ENCODE peak calls at places on chromosomes 3 and 15, in four cellular contexts. N is sigmoid colon, X is fibroblast of lung, T is heart left ventricle. B is an unnamed sample.

GRCh38 chr3:160697628-160698382 is 20.8 kb downstream of the ARL14 start:
- DNase-seq in N (no peak), X (peak), T (no peak), B (no peak)

GRCh38 chr3:18389108-18389733 is 35.9 kb downstream of the SATB1 start:
- DNase-seq in N (no peak), X (no peak), T (no peak), B (no peak)

GRCh38 chr3:52606373-52607085 is 70.1 kb downstream of the UQCC5 start:
- DNase-seq in N (no peak), X (peak), T (peak), B (no peak)

GRCh38 chr15:90037510-90037860 is 36.4 kb downstream of the ZNF710 start:
- DNase-seq in N (no peak), X (peak), T (no peak), B (no peak)

GRCh38 chr3:155335955-155336354 is 42.5 kb upstream of the STRIT1 start:
- DNase-seq in N (no peak), X (no peak), T (no peak), B (no peak)

GRCh38 chr15:73787621-73788020 is 34.5 kb upstream of the INSYN1 start:
- DNase-seq in N (no peak), X (no peak), T (no peak), B (no peak)

GRCh38 chr3:136624894-136625815 is 127.0 kb downstream of the STAG1 start:
- DNase-seq in N (no peak), X (peak), T (no peak), B (no peak)

GRCh38 chr3:45105855-45106655 is 40.1 kb downstream of the CDCP1 start:
- DNase-seq in N (no peak), X (peak), T (no peak), B (no peak)

GRCh38 chr3:105786241-105786640 is 82.6 kb downstream of the CBLB start:
- DNase-seq in N (no peak), X (no peak), T (no peak), B (no peak)

GRCh38 chr3:105786988-105787387 is 81.8 kb downstream of the CBLB start:
- DNase-seq in N (no peak), X (no peak), T (no peak), B (no peak)

GRCh38 chr3:105783631-105784030 is 85.2 kb downstream of the CBLB start:
- DNase-seq in N (no peak), X (no peak), T (no peak), B (no peak)

GRCh38 chr3:105788548-105789036 is 80.2 kb downstream of the CBLB start:
- DNase-seq in N (no peak), X (peak), T (no peak), B (no peak)

GRCh38 chr3:105785790-105786189 is 83.0 kb downstream of the CBLB start:
- DNase-seq in N (no peak), X (no peak), T (no peak), B (no peak)
- H3K4me3 ChIP-seq in N (no peak), X (no peak), T (no peak), B (no peak)

GRCh38 chr3:458614-459375 is 262.2 kb downstream of the CHL1 start:
- DNase-seq in N (no peak), X (no peak), T (no peak), B (no peak)
- H3K27ac ChIP-seq in N (no peak), X (no peak), T (no peak), B (no peak)

DNA sequence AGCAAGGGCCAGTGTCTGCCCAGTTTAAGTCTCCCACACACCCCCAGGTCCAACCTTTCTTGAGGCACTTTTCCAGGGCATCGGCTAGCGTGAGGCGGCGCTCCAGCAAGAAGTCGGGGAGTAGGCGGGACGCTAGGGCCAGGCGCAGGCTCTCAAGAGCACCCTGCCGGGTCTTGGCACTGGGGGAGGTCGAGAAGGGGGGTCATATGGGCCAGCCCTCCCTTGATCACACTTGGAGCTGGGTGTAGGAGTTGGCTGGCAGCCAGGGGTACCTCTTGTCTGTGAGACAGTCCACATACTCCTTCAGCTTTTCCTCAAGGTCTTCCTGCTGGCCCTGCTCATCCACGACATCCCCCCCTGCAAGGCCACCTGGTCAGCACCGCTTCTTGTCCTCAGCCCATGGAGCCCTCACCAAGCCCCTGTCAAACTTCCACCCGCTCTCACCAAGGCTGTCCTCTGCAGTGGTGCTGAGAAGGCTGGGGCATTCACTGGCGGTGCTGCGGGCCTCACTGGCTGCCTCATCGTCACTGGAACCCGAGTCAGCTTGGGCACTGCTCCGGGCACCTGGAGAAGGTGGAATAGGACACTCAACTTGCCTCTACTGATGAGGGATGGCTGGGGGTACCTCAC is 2.0 kb downstream of the IFRD2 start:
- DNase-seq in N (peak), X (no peak), T (peak), B (peak)
- H3K4me3 ChIP-seq in N (no peak), X (no peak), T (no peak), B (no peak)

GRCh38 chr3:10356461-10356897 is 35.6 kb upstream of the SEC13 start:
- DNase-seq in N (no peak), X (no peak), T (no peak), B (no peak)
- H3K27ac ChIP-seq in N (no peak), X (no peak), T (no peak), B (no peak)

GRCh38 chr15:29820802-29821160 is 1.5 kb downstream of the TJP1 start:
- DNase-seq in N (no peak), X (no peak), T (no peak), B (no peak)

GRCh38 chr15:29821416-29822099 is 710 bp downstream of the TJP1 start:
- DNase-seq in N (peak), X (peak), T (peak), B (peak)

GRCh38 chr15:29818141-29818540 is 4.1 kb downstream of the TJP1 start:
- DNase-seq in N (no peak), X (no peak), T (no peak), B (no peak)

GRCh38 chr15:29822100-29822684 is at the start of gene TJP1:
- DNase-seq in N (peak), X (peak), T (peak), B (peak)

GRCh38 chr15:29819979-29820801 is 2.1 kb downstream of the TJP1 start:
- DNase-seq in N (no peak), X (no peak), T (no peak), B (no peak)
- H3K4me3 ChIP-seq in N (peak), X (peak), T (peak), B (peak)

GRCh38 chr3:122800031-122800430 is 5.2 kb downstream of the SLC49A4 start:
- DNase-seq in N (no peak), X (no peak), T (no peak), B (no peak)

GRCh38 chr3:122797291-122797690 is 2.4 kb downstream of the SLC49A4 start:
- DNase-seq in N (no peak), X (peak), T (no peak), B (no peak)

GRCh38 chr3:122800838-122801237 is 6.0 kb downstream of the SLC49A4 start:
- DNase-seq in N (no peak), X (no peak), T (no peak), B (no peak)

GRCh38 chr3:122802323-122802722 is 7.5 kb downstream of the SLC49A4 start:
- DNase-seq in N (no peak), X (no peak), T (no peak), B (no peak)

GRCh38 chr3:122799322-122799721 is 4.5 kb downstream of the SLC49A4 start:
- DNase-seq in N (no peak), X (no peak), T (no peak), B (no peak)
- H3K27ac ChIP-seq in N (no peak), X (no peak), T (no peak), B (no peak)

GRCh38 chr3:150370129-150370602 is 37.9 kb upstream of the TSC22D2 start:
- DNase-seq in N (peak), X (peak), T (peak), B (no peak)
- H3K4me3 ChIP-seq in N (no peak), X (peak), T (peak), B (peak)

DNA sequence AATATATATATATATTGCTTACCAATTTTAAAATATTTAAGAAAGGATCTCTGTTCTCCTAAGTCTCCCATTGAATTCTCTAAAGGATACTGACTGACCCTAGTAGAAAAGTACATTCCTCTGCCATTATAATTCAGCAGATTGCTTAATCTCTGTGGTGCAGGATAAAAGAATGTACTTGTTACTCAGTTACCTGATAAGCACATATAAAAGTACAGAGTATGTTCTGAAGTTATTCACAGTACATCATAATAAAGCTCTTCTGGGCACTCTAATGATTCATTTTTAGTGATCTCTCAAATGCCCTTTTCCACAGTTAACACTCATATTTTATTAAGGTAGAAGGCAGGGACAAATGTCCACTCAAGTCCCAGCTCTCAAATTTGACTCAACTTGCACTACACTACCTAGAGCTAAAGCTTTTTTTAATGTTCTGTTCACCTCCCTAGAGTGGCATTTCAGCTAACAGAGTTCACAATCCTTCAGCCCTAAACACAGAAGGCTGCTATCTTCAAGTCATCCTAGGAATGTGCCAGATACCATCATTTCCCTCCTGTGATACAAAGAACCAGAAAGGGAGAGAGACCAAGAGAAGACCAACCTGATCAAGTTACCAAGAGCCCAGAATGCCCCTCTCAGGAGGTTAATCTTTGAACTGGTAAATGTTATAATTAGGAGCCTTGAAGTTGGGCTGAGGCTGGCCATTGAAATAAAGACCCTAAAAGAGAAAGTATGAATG is 53.3 kb downstream of the MEIS2 start:
- DNase-seq in N (no peak), X (peak), T (no peak), B (no peak)
- H3K27ac ChIP-seq in N (peak), X (no peak), T (peak), B (no peak)

GRCh38 chr3:50610181-50610971 is 1.2 kb downstream of the CISH start:
- DNase-seq in N (no peak), X (no peak), T (no peak), B (no peak)

GRCh38 chr3:50609071-50609742 is 2.4 kb downstream of the CISH start:
- DNase-seq in N (no peak), X (no peak), T (no peak), B (no peak)

GRCh38 chr3:50610992-50611463 is 546 bp downstream of the CISH start:
- DNase-seq in N (peak), X (no peak), T (no peak), B (no peak)

GRCh38 chr3:50608278-50608677 is 3.3 kb downstream of the CISH start:
- DNase-seq in N (no peak), X (no peak), T (no peak), B (no peak)

DNA sequence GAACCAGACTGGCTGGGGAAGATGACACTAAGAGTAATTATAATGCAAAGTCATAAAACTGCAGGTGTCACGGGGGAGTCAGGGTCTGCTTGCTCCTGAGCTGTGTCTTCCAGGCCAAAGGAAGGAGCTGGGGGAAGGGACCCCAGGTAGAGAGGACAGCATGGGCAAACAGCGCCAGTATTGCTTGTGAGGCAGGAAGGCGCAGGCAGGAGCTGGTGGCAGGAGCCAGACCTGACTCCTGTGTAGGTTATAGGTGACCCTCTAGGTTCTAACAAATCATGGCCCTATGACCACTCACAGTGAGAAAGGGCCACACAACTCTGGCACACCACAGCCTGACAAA is 1.9 kb downstream of the CISH start:
- DNase-seq in N (no peak), X (no peak), T (no peak), B (no peak)
- H3K4me3 ChIP-seq in N (no peak), X (no peak), T (peak), B (no peak)

GRCh38 chr3:105425153-105425502 is 58.4 kb downstream of the ALCAM start:
- DNase-seq in N (no peak), X (no peak), T (no peak), B (no peak)

GRCh38 chr3:105430460-105430859 is 63.8 kb downstream of the ALCAM start:
- DNase-seq in N (no peak), X (no peak), T (no peak), B (no peak)

GRCh38 chr3:105427332-105427731 is 60.6 kb downstream of the ALCAM start:
- DNase-seq in N (no peak), X (no peak), T (no peak), B (no peak)

GRCh38 chr3:105431171-105431570 is 64.5 kb downstream of the ALCAM start:
- DNase-seq in N (no peak), X (no peak), T (no peak), B (no peak)

DNA sequence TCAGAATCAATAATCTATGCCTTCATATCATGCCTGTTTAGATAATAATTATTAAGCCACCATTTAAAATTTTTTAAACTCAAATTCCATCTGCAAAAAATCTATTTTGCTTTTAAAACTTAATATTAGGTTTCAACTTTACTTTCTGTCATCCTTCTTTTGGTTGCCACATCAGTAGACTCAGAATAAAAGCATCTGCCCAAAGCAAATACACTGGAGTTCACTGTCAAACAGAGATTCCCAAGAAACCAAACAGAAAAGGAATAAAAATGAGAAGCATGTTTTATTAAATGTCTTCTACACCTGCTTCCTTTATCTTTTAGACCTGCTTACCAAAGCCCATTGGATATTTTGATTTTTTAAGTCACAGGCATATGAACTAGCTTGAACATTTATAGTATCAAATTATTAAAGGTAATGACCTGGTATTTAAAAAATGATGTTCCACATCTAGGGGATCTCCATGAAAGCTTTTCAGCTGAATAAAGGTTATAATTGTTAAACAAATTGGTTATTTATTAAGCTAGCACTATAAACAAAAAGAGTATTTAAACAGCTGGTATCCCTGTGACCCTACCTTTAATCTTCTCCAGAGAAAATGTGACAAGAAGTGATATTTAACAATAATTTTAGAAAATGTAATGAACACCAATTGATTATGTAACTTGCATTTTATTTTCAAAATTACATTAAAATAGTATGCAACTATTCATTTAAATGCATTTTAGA is 62.5 kb downstream of the ALCAM start:
- DNase-seq in N (no peak), X (no peak), T (no peak), B (no peak)
- H3K27ac ChIP-seq in N (no peak), X (no peak), T (no peak), B (no peak)

B was measured in aorta.